ENCODE peak calls at places on chromosome 20, in five cellular contexts. J is tibial artery, N is PC-9, O is BJ, S is AG04450. C is an unnamed sample.

GRCh38 chr20:49484180-49485140 is 2.0 kb upstream of the KCNB1 start:
- DNase-seq in J (peak; percentile 87), N (peak; percentile 64), O (no peak), S (peak; percentile 32), C (peak; percentile 90)

GRCh38 chr20:9269280-9269971 is 200.5 kb downstream of the PLCB4 start:
- DNase-seq in J (no peak), N (no peak), O (no peak), S (no peak), C (peak; percentile 47)

GRCh38 chr20:21507275-21508229 is 6.3 kb downstream of the NKX2-2 start:
- DNase-seq in J (no peak), N (no peak), O (no peak), S (no peak), C (no peak)

GRCh38 chr20:10611357-10611756 is 62.4 kb downstream of the JAG1 start:
- DNase-seq in J (no peak), N (no peak), O (no peak), S (no peak), C (peak; percentile 54)

GRCh38 chr20:61731363-61732181 is 334.1 kb downstream of the TAF4 start:
- DNase-seq in J (no peak), N (no peak), O (no peak), S (peak; percentile 26), C (no peak)

GRCh38 chr20:12875510-12875909 is 133.3 kb upstream of the SPTLC3 start:
- DNase-seq in J (no peak), N (no peak), O (no peak), S (no peak), C (peak; percentile 20)

GRCh38 chr20:35007891-35008290 is 52.2 kb downstream of the MYH7B start:
- DNase-seq in J (no peak), N (no peak), O (no peak), S (no peak), C (no peak)

GRCh38 chr20:24098886-24099285 is 110.3 kb upstream of the GGTLC1 start:
- DNase-seq in J (no peak), N (peak; percentile 75), O (no peak), S (no peak), C (peak; percentile 72)

GRCh38 chr20:45100563-45101245 is at the start of gene KCNS1:
- DNase-seq in J (no peak), N (no peak), O (no peak), S (no peak), C (peak; percentile 49)

GRCh38 chr20:38171301-38172010 is 6.4 kb upstream of the TGM2 start:
- DNase-seq in J (peak; percentile 65), N (no peak), O (no peak), S (no peak), C (no peak)

GRCh38 chr20:61640171-61640570 is 388.1 kb downstream of the CDH4 start:
- DNase-seq in J (no peak), N (no peak), O (peak; percentile 10), S (no peak), C (no peak)

GRCh38 chr20:43938932-43939761 is 24.5 kb downstream of the TOX2 start:
- DNase-seq in J (peak; percentile 78), N (peak; percentile 99), O (peak; percentile 99), S (peak; percentile 97), C (peak; percentile 100)

GRCh38 chr20:2303693-2304092 is 7.9 kb downstream of the TGM3 start:
- DNase-seq in J (peak; percentile 17), N (no peak), O (no peak), S (no peak), C (no peak)
- H3K27me3 ChIP-seq in J (no peaks in the 10 kb centered on the region), N (peaks cover 5% of the 10 kb centered on the region), O (peaks cover 4% of the 10 kb centered on the region), S (peaks cover 3% of the 10 kb centered on the region), C (no peaks in the 10 kb centered on the region)

DNA sequence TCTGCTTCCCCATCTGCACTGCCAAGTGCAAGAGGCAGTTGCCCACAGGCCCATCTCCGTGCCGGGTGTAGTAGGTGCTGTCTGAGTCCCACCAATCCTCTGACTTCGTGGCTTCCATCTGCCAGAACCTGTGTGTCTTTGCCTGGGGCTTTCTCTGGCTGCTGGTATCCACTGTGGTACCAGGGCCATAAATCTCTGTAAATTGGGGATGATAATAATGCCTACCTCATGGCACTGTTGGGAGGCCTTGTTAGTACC is 93.9 kb upstream of the RNF24 start:
- DNase-seq in J (no peak), N (no peak), O (no peak), S (no peak), C (no peak)
- H3K27me3 ChIP-seq in J (no peaks in the 10 kb centered on the region), N (no peaks in the 10 kb centered on the region), O (no peaks in the 10 kb centered on the region), S (no peaks in the 10 kb centered on the region), C (peaks cover 4% of the 10 kb centered on the region)

DNA sequence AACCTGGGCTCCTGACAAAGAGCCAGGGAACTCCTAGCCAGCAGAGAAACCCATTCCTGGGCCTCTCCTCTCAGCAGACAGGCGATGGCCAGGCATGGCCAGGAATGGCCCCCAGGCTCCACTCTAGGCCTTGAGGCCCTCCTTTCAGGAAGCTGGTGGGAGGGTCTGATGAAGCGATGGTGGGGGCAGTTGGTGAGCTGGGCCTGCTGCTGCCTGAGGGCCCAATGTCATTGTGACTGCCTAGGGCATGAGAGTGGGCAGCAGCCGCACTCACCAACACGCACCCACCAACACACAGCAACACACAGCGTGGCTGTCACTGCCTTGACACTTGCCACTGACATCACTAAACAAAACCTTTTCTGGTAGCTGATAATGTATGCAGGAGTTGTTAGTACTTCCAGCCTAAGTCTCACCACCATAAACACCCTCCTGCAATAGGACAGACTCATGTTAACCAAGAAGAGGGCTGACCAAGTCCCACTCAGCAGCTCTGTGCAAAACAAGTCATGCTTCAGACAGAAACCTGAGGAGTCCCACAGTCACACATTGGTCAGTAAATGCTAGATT is 69.3 kb downstream of the ABHD12 start:
- DNase-seq in J (peak; percentile 44), N (no peak), O (no peak), S (no peak), C (no peak)
- H3K27me3 ChIP-seq in J (no peaks in the 10 kb centered on the region), N (no peaks in the 10 kb centered on the region), O (no peaks in the 10 kb centered on the region), S (no peaks in the 10 kb centered on the region), C (no peaks in the 10 kb centered on the region)

DNA sequence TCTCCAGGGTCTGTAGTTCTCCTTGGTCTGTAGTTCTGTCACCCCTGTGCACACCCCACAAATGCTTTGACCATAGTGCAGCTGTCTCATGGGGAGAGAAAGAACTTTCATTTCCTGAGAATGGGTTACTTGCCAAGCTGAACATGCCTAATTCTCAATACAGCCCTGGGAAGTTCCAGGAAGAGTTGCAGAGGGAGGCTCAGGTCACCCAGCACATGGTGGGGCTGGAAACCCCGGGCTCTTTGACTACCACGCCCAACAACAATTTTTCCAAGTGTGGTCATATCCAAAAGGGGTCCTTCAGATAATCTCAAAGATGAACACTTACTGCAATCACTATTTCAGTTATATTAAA is 2.2 kb upstream of the PTPRA start:
- DNase-seq in J (no peak), N (no peak), O (no peak), S (no peak), C (no peak)
- H3K27me3 ChIP-seq in J (no peaks in the 10 kb centered on the region), N (no peaks in the 10 kb centered on the region), O (no peaks in the 10 kb centered on the region), S (no peaks in the 10 kb centered on the region), C (peaks cover 14% of the 10 kb centered on the region)

DNA sequence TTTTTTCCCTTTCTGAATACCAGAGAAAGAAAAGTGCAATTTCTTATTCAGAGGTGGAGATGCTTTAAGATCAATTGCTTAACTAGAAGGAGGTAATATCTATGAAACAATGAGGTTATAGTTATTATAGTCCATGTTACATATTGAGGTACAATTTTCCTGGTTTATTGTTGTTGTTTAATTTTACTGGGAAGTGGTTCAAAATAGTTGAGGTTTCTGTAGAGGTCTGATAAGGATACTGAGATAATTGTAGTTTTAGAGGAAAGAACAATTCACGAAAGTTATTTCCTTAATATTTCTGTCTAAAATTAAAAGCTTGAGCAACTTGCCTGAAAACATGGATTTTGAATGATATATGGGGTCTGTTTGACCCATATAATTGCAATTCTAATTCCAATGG is 51.4 kb downstream of the DOK5 start:
- DNase-seq in J (no peak), N (no peak), O (no peak), S (no peak), C (peak; percentile 54)
- H3K27me3 ChIP-seq in J (no peaks in the 10 kb centered on the region), N (peaks cover 41% of the 10 kb centered on the region), O (no peaks in the 10 kb centered on the region), S (no peaks in the 10 kb centered on the region), C (no peaks in the 10 kb centered on the region)

GRCh38 chr20:58037631-58038030 is 190.8 kb downstream of the ANKRD60 start:
- DNase-seq in J (no peak), N (no peak), O (no peak), S (no peak), C (no peak)

GRCh38 chr20:58028123-58028522 is 200.3 kb downstream of the ANKRD60 start:
- DNase-seq in J (no peak), N (no peak), O (no peak), S (no peak), C (no peak)

GRCh38 chr20:58038123-58038654 is 190.3 kb downstream of the ANKRD60 start:
- DNase-seq in J (no peak), N (no peak), O (no peak), S (no peak), C (no peak)

GRCh38 chr20:58033026-58033536 is 195.4 kb downstream of the ANKRD60 start:
- DNase-seq in J (no peak), N (no peak), O (no peak), S (no peak), C (no peak)

GRCh38 chr20:58032599-58032998 is 195.9 kb downstream of the ANKRD60 start:
- DNase-seq in J (no peak), N (no peak), O (no peak), S (no peak), C (no peak)
- H3K27me3 ChIP-seq in J (no peaks in the 10 kb centered on the region), N (no peaks in the 10 kb centered on the region), O (peaks cover 10% of the 10 kb centered on the region), S (no peaks in the 10 kb centered on the region), C (peaks cover 34% of the 10 kb centered on the region)

DNA sequence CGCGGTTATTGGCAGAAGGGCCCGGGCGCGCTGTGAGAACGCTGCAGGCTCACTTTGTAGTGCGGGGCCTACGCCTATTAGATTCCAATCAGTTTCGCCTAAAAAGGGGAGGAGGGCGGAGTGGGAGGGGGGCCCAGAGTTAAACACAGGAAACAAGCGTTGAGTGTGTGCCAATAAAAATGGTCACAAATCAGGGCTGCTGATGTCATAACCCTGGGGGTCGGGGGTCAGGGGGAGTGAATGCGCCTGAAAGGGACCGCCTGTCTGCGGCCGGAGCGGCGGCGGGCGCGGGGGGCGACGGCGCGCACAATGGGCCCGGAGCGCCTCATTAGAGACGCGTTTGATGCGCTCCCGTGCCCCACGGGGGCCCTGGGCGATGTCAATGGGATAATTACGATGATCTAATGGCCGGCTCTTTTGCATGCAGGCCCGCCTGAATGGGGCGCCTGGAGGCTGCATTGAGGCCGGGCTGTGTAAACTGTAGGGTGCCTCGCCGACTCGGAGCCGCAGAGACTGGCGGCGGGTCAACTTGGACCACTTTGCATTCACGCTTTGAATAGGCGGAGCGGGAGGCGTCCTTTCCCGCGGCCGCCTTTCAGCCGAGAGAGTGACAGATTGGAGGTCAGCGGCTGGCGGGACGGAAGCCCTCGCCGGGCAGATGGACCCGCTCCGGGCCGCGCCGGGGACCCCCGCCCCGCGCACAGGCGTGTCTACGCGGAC is 296.0 kb downstream of the TFAP2C start:
- DNase-seq in J (peak; percentile 45), N (no peak), O (no peak), S (no peak), C (peak; percentile 45)
- H3K27me3 ChIP-seq in J (no peaks in the 10 kb centered on the region), N (peaks cover 3% of the 10 kb centered on the region), O (peaks cover 13% of the 10 kb centered on the region), S (peaks cover 31% of the 10 kb centered on the region), C (peaks cover 96% of the 10 kb centered on the region)